ENCODE peak calls at places on chromosomes 3 and 15, in seven cellular contexts. Z, T, E, L, W, I and N are unnamed samples.

GRCh38 chr15:50685191-50685975 is 1.2 kb downstream of the TRPM7 start:
- DNase-seq in I (no peak), T (peak), Z (no peak), W (no peak), E (no peak), L (no peak), N (no peak)

GRCh38 chr3:58776231-58776630 is 109.7 kb upstream of the FAM3D start:
- DNase-seq in W (no peak), L (no peak), E (no peak), Z (no peak), I (no peak), T (no peak), N (no peak)

GRCh38 chr3:136141891-136142290 is 54.2 kb downstream of the MSL2 start:
- DNase-seq in W (no peak), I (no peak), L (no peak), Z (no peak), T (peak), E (no peak), N (no peak)

GRCh38 chr15:71390101-71390500 is 274.8 kb downstream of the THSD4 start:
- DNase-seq in L (no peak), T (no peak), E (no peak), W (no peak), Z (no peak), I (no peak), N (no peak)

GRCh38 chr3:27720899-27721716 is 1.0 kb downstream of the EOMES start:
- DNase-seq in Z (no peak), E (no peak), L (no peak), W (no peak), T (no peak), I (no peak), N (no peak)

GRCh38 chr3:28726840-28727239 is 378.2 kb upstream of the AZI2 start:
- DNase-seq in E (no peak), W (peak), T (peak), L (peak), I (peak), Z (peak), N (no peak)

GRCh38 chr3:15769256-15769915 is 28.4 kb downstream of the ANKRD28 start:
- DNase-seq in W (no peak), I (no peak), Z (no peak), L (no peak), T (peak), E (no peak), N (no peak)

GRCh38 chr3:97815149-97815917 is 6.5 kb upstream of the CRYBG3 start:
- DNase-seq in W (no peak), Z (no peak), L (no peak), T (peak), E (no peak), I (no peak), N (no peak)

GRCh38 chr15:59545573-59545972 is 66.0 kb upstream of the GCNT3 start:
- DNase-seq in W (no peak), L (no peak), Z (no peak), I (no peak), E (no peak), T (no peak), N (no peak)

GRCh38 chr3:89851974-89852621 is 744.7 kb downstream of the EPHA3 start:
- DNase-seq in I (peak), E (no peak), Z (no peak), T (peak), L (no peak), W (no peak), N (no peak)

GRCh38 chr3:108505811-108506210 is 4.6 kb downstream of the MYH15 start:
- DNase-seq in L (no peak), T (no peak), I (no peak), E (no peak), W (no peak), Z (no peak), N (no peak)

GRCh38 chr3:63278171-63278999 is at the start of gene SYNPR:
- DNase-seq in T (no peak), Z (no peak), E (no peak), I (no peak), W (no peak), L (no peak), N (no peak)

GRCh38 chr15:44501768-44502366 is 35.1 kb upstream of the EIF3J start:
- DNase-seq in L (peak), Z (no peak), E (no peak), W (no peak), I (no peak), T (peak), N (no peak)

GRCh38 chr3:115533218-115533617 is 90.1 kb upstream of the GAP43 start:
- DNase-seq in T (no peak), L (no peak), I (no peak), W (no peak), E (no peak), Z (no peak), N (no peak)

GRCh38 chr15:101723161-101723873 is 956 bp downstream of the TARS3 start:
- DNase-seq in Z (no peak), W (no peak), I (peak), T (peak), L (no peak), E (no peak), N (no peak)

GRCh38 chr15:100628746-100629145 is 26.4 kb downstream of the ASB7 start:
- DNase-seq in L (no peak), Z (no peak), I (no peak), W (no peak), E (no peak), T (peak), N (no peak)

GRCh38 chr3:43503067-43503728 is 118.6 kb downstream of the ANO10 start:
- DNase-seq in T (peak), L (no peak), W (no peak), I (no peak), Z (no peak), E (no peak), N (no peak)

GRCh38 chr3:60399861-60400845 is 851.1 kb downstream of the FHIT start:
- DNase-seq in Z (no peak), W (no peak), I (no peak), L (no peak), E (no peak), T (peak), N (no peak)

GRCh38 chr15:48794697-48795134 is 16.2 kb downstream of the CEP152 start:
- DNase-seq in W (no peak), E (no peak), T (peak), L (no peak), Z (no peak), I (no peak), N (no peak)

GRCh38 chr15:55942332-55942731 is 51.1 kb downstream of the NEDD4 start:
- DNase-seq in W (no peak), L (no peak), E (no peak), Z (no peak), I (no peak), T (no peak), N (no peak)

GRCh38 chr15:68405426-68406250 is 26.3 kb downstream of the ITGA11 start:
- DNase-seq in E (no peak), I (no peak), Z (no peak), W (peak), T (no peak), L (no peak), N (peak)

GRCh38 chr3:110459021-110459420 is 612.6 kb upstream of the NECTIN3 start:
- DNase-seq in I (peak), Z (no peak), T (peak), W (no peak), E (no peak), L (no peak), N (no peak)

GRCh38 chr3:110598847-110599490 is 472.6 kb upstream of the NECTIN3 start:
- DNase-seq in Z (no peak), W (no peak), L (no peak), E (no peak), I (no peak), T (peak), N (no peak)

GRCh38 chr15:94403246-94403824 is 172.0 kb downstream of the MCTP2 start:
- DNase-seq in T (peak), I (no peak), L (no peak), E (no peak), Z (no peak), W (no peak), N (no peak)

GRCh38 chr3:153513236-153513635 is 351.2 kb downstream of the RAP2B start:
- DNase-seq in W (no peak), L (peak), T (no peak), Z (no peak), I (peak), E (no peak), N (no peak)

GRCh38 chr15:44286814-44287555 is 1.5 kb upstream of the GOLM2 start:
- DNase-seq in Z (no peak), L (peak), W (no peak), E (no peak), I (no peak), T (no peak), N (no peak)

GRCh38 chr15:51024735-51025453 is 69.8 kb downstream of the TNFAIP8L3 start:
- DNase-seq in E (no peak), L (no peak), I (no peak), T (peak), W (no peak), Z (no peak), N (no peak)

GRCh38 chr3:101803152-101803782 is 24.3 kb downstream of the NXPE3 start:
- DNase-seq in T (peak), E (no peak), Z (no peak), L (peak), I (peak), W (peak), N (no peak)

GRCh38 chr3:111904376-111905241 is 45.5 kb downstream of the PHLDB2 start:
- DNase-seq in I (peak), Z (no peak), E (no peak), L (peak), W (no peak), T (peak), N (no peak)

GRCh38 chr3:67077656-67078055 is 79.5 kb downstream of the KBTBD8 start:
- DNase-seq in Z (no peak), W (no peak), L (no peak), T (peak), E (no peak), I (no peak), N (no peak)

GRCh38 chr15:60396964-60397771 is 618 bp downstream of the ANXA2 start:
- DNase-seq in I (peak), T (peak), Z (peak), E (peak), L (peak), W (peak), N (peak)

GRCh38 chr3:129428020-129428381 is 435 bp downstream of the EFCAB12 start:
- DNase-seq in L (no peak), E (no peak), W (no peak), T (no peak), I (no peak), Z (no peak), N (no peak)

GRCh38 chr3:123451186-123451585 is 2.3 kb upstream of the ADCY5 start:
- DNase-seq in I (no peak), L (no peak), Z (no peak), W (no peak), E (no peak), T (no peak), N (no peak)

GRCh38 chr3:123447749-123448502 is 964 bp downstream of the ADCY5 start:
- DNase-seq in Z (no peak), T (no peak), L (no peak), I (no peak), W (peak), E (no peak), N (no peak)

GRCh38 chr3:123449092-123449985 is 449 bp upstream of the ADCY5 start:
- DNase-seq in Z (no peak), W (peak), T (peak), E (no peak), L (peak), I (no peak), N (peak)

GRCh38 chr3:123448503-123449091 is at the start of gene ADCY5:
- DNase-seq in T (no peak), L (no peak), I (no peak), W (peak), E (no peak), Z (no peak), N (no peak)

DNA sequence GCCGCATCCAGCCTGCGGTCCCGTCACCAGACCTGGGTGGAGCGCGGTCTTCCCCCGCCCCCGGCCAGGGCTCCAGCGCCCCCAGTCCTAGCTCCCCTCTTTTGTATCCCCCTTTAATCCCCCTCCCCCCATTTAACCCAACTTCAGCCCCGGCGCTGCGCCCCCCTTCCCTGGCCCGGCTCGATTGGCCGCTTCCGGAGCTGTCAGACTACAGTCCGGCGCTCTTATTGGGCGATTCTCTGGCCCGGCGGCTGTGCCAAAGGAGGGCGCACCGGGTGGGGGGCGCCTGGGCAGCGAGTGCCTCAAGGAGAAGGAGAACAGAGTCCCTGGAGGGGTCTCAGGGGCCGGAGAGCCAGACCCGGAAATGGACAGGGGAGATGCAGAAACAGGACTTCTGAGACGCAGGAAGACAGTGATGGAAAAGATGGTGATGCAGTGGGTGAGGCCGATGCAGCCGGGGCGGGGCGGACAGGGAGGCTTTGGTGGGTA is 1.1 kb upstream of the ADCY5 start:
- DNase-seq in T (peak), L (peak), I (no peak), W (no peak), Z (no peak), E (no peak), N (peak)
- H3K27ac ChIP-seq in T (no peak), L (peak), I (no peak), W (no peak), Z (no peak), E (peak), N (peak)

GRCh38 chr15:95446854-95447253 is 883.6 kb upstream of the NR2F2 start:
- DNase-seq in L (no peak), T (no peak), E (no peak), W (no peak), Z (no peak), I (no peak), N (no peak)

GRCh38 chr15:95450413-95450812 is 880.1 kb upstream of the NR2F2 start:
- DNase-seq in Z (no peak), W (no peak), I (no peak), L (no peak), E (no peak), T (no peak), N (no peak)

GRCh38 chr15:95447486-95447885 is 883.0 kb upstream of the NR2F2 start:
- DNase-seq in W (no peak), E (no peak), Z (no peak), L (no peak), I (no peak), T (no peak), N (peak)

GRCh38 chr15:95448531-95449210 is 881.8 kb upstream of the NR2F2 start:
- DNase-seq in Z (no peak), I (peak), T (peak), E (no peak), W (no peak), L (no peak), N (no peak)

GRCh38 chr15:95449229-95449628 is 881.3 kb upstream of the NR2F2 start:
- DNase-seq in Z (no peak), E (no peak), L (no peak), T (no peak), W (no peak), I (no peak), N (no peak)
- TF ChIP-seq CTCF in Z (no peak), E (no peak), L (no peak), T (no peak), W (no peak), I (no peak), N (no peak)

DNA sequence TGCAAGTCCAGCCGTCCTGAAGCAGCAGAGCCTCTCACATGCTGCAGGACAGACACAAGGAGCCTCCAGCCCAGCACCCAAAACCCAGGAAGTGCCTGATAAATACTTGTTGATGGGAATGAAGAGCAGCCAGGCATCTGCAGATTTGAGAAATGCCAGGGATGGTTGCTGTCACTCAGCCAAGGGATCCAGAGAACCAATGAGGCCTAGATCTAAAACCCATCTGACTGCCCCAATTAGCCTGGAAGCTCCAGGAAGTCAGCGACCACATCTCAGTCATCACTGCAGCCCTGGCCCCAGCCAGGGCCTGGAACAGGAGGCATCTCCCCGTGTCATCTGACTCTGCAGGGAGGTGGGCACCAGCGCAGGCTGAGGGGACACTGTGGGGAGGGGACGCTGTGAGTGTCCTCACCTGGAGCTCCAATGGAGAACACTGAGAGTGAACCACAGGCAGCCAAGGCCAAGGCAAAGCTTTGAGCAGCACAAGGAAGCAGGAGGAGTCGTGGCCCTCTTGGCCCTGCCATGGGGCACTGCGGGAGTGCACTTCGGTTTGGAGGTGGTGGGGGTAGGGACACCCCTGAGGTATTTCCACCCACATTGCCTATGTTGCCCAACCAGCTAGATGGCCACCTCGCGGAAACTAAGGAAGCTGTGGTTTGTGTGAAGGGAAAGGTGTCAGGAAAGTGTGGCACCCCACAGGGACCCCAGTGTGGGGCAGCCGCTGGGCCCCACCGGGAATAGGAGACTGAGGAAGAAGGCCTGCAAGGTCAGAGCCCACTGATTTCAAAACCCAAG is 229.5 kb downstream of the VPS13C start:
- DNase-seq in E (no peak), I (no peak), L (no peak), W (no peak), T (no peak), Z (no peak), N (no peak)
- H3K27ac ChIP-seq in E (no peak), I (no peak), L (no peak), W (no peak), T (no peak), Z (no peak), N (no peak)

GRCh38 chr3:99366663-99367429 is 271.5 kb upstream of the COL8A1 start:
- DNase-seq in Z (no peak), I (no peak), E (no peak), T (no peak), L (no peak), W (no peak), N (no peak)
- TF ChIP-seq CTCF in Z (no peak), I (peak), E (no peak), T (no peak), L (no peak), W (no peak), N (no peak)

GRCh38 chr3:134319894-134320293 is 54.4 kb downstream of the AMOTL2 start:
- DNase-seq in L (no peak), I (no peak), W (no peak), E (no peak), T (no peak), Z (no peak), N (no peak)

GRCh38 chr3:134314588-134315285 is 59.5 kb downstream of the AMOTL2 start:
- DNase-seq in I (no peak), T (no peak), E (no peak), W (no peak), Z (no peak), L (no peak), N (no peak)

GRCh38 chr3:134315286-134316106 is 58.8 kb downstream of the AMOTL2 start:
- DNase-seq in T (peak), I (peak), Z (no peak), W (no peak), E (peak), L (no peak), N (peak)

GRCh38 chr3:134318166-134318565 is 56.1 kb downstream of the AMOTL2 start:
- DNase-seq in E (no peak), Z (no peak), W (no peak), T (no peak), L (no peak), I (no peak), N (no peak)

DNA sequence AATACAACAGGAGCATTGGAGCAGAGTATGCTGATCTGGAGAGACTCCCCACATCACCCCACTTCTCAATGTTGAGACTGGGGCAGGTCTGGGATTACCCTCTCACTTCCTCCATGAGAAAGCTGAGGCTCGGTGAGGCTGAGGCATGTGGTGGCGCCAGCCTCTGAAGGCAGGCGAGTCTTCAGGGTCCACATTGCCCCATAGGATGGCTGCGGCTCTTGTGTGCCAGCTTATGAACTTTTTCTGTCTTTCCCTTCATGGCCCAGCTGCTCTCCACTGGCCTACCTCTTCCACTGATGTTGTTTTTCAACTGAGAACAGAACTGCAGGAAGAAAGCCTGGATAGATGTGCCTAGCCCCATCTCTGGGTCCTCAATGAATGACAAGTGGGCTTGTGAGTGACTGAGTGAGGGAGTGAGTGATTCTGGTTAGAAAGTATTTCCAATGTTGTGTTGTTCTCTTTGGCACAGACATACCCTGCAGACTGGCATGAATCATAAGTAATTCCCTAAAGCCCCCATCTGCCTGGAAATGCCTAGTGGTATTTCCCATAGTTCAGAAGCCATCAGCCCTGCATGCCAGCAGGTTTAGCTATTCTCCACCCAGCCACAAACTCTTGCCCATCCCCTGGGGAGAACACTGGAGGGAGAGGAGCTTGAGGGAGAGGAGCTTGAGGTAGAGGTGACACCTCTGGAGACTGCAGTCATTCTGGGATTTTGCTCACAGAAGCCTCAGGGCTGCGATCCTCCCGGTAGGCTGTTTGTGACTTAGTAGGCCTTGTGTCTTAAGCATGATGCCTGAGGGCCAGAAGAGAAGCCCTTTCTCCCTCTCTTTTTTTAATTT is 56.9 kb downstream of the AMOTL2 start:
- DNase-seq in W (no peak), L (no peak), T (peak), Z (no peak), E (no peak), I (no peak), N (no peak)
- H3K27ac ChIP-seq in W (no peak), L (peak), T (no peak), Z (no peak), E (peak), I (no peak), N (no peak)

GRCh38 chr3:131526801-131527347 is 24.1 kb upstream of the MRPL3 start:
- DNase-seq in I (peak), E (no peak), Z (peak), L (peak), T (peak), W (peak), N (no peak)
- TF ChIP-seq CTCF in I (peak), E (no peak), Z (no peak), L (peak), T (peak), W (peak), N (no peak)

GRCh38 chr3:106022913-106023312 is 154.1 kb upstream of the CBLB start:
- DNase-seq in Z (no peak), L (no peak), W (no peak), T (no peak), E (no peak), I (no peak), N (no peak)

GRCh38 chr3:106029941-106030619 is 161.3 kb upstream of the CBLB start:
- DNase-seq in T (peak), L (no peak), E (no peak), I (no peak), Z (no peak), W (no peak), N (no peak)

GRCh38 chr3:106030620-106030945 is 161.8 kb upstream of the CBLB start:
- DNase-seq in L (no peak), I (no peak), E (no peak), W (no peak), Z (no peak), T (peak), N (no peak)

GRCh38 chr3:106025151-106025722 is 156.4 kb upstream of the CBLB start:
- DNase-seq in E (no peak), I (no peak), T (peak), Z (peak), W (no peak), L (no peak), N (no peak)
- H3K27ac ChIP-seq in E (peak), I (peak), T (peak), Z (peak), W (no peak), L (no peak), N (no peak)